ENCODE peak calls at places on chromosome 12, in nine cellular contexts. E is endodermal cell, O is mammary epithelial cell, H is posterior vena cava, M is T-cell, F is heart right ventricle, Q is GM10248, N is NCI-H446, R is EH. I is an unnamed sample.

GRCh38 chr12:100995771-100996170 is 201.2 kb downstream of the ANO4 start:
- DNase-seq in E (no peak), F (no peak), O (no peak), N (no peak), R (no peak), M (no peak), Q (peak), H (no peak), I (no peak)

GRCh38 chr12:124737040-124737419 is 126.6 kb downstream of the SCARB1 start:
- DNase-seq in H (no peak), M (no peak), R (no peak), N (no peak), Q (no peak), E (no peak), O (no peak), F (no peak), I (no peak)

GRCh38 chr12:92466391-92467305 is 236.1 kb upstream of the PLEKHG7 start:
- DNase-seq in F (no peak), Q (peak), R (no peak), M (no peak), N (no peak), O (no peak), H (no peak), E (peak), I (no peak)

GRCh38 chr12:87848248-87848868 is 180.8 kb downstream of the C12orf50 start:
- DNase-seq in M (no peak), H (no peak), R (peak), E (no peak), O (peak), N (peak), Q (peak), F (no peak), I (no peak)

GRCh38 chr12:127270193-127270592 is 996.8 kb upstream of the TMEM132C start:
- DNase-seq in E (no peak), F (no peak), R (peak), N (no peak), O (peak), H (no peak), Q (no peak), M (no peak), I (no peak)

GRCh38 chr12:132535046-132535445 is 45.1 kb downstream of the FBRSL1 start:
- DNase-seq in H (no peak), Q (no peak), F (no peak), M (no peak), R (no peak), E (no peak), O (no peak), N (no peak), I (no peak)

GRCh38 chr12:17169726-17170471 is 563.9 kb upstream of the LMO3 start:
- DNase-seq in N (no peak), O (no peak), R (no peak), H (no peak), M (no peak), F (no peak), Q (no peak), E (no peak), I (no peak)

GRCh38 chr12:78398750-78399149 is 465.8 kb upstream of the SYT1 start:
- DNase-seq in M (no peak), E (no peak), N (no peak), H (no peak), Q (no peak), F (no peak), O (peak), R (peak), I (no peak)

GRCh38 chr12:96261557-96261956 is 67.4 kb downstream of the ELK3 start:
- DNase-seq in O (no peak), F (no peak), Q (no peak), H (no peak), M (no peak), E (no peak), R (no peak), N (no peak), I (no peak)

GRCh38 chr12:78473136-78473535 is 391.4 kb upstream of the SYT1 start:
- DNase-seq in Q (no peak), R (peak), F (no peak), H (no peak), N (peak), E (no peak), M (no peak), O (peak), I (no peak)

GRCh38 chr12:68121143-68121542 is 38.4 kb downstream of the IFNG start:
- DNase-seq in Q (no peak), O (no peak), F (no peak), R (no peak), N (no peak), H (no peak), M (no peak), E (no peak), I (no peak)

GRCh38 chr12:46609281-46609623 is 216.5 kb downstream of the SLC38A4 start:
- DNase-seq in N (no peak), Q (no peak), H (no peak), M (no peak), O (no peak), F (no peak), E (no peak), R (no peak), I (no peak)

GRCh38 chr12:68081561-68081960 is 78.0 kb downstream of the IFNG start:
- DNase-seq in Q (no peak), H (no peak), F (no peak), R (no peak), N (no peak), M (no peak), E (no peak), O (no peak), I (no peak)

GRCh38 chr12:74538491-74539258 is 1.0 kb downstream of the ATXN7L3B start:
- DNase-seq in O (peak), M (peak), F (no peak), R (peak), E (no peak), H (no peak), N (no peak), Q (peak), I (no peak)

GRCh38 chr12:4506870-4507269 is 31.8 kb upstream of the RAD51AP1 start:
- DNase-seq in F (no peak), H (no peak), R (peak), O (peak), Q (peak), E (no peak), M (peak), N (no peak), I (no peak)

GRCh38 chr12:128458301-128458974 is 191.5 kb downstream of the TMEM132C start:
- DNase-seq in F (no peak), Q (no peak), N (no peak), M (no peak), R (no peak), E (peak), H (no peak), O (no peak), I (no peak)

GRCh38 chr12:26112703-26113147 is 12.1 kb downstream of the BHLHE41 start:
- DNase-seq in Q (no peak), F (no peak), E (peak), R (peak), M (no peak), N (no peak), O (no peak), H (no peak), I (no peak)

GRCh38 chr12:47556219-47556618 is 149.6 kb downstream of the RPAP3 start:
- DNase-seq in F (no peak), H (no peak), M (no peak), E (no peak), O (peak), N (no peak), Q (no peak), R (no peak), I (no peak)

I was measured in heart left ventricle.